ENCODE peak calls at places on chromosome 6, in eight cellular contexts. U is RWPE1; X is stimulated activated CD4-positive, alpha-beta T cell treated with anti-CD3 and anti-CD28 coated beads, Interleukin-1b, Interleukin-23, amount 100 ng/mL, for 48 hours; V is EL; H is AG08396; O is brain microvascular endothelial cell; R is epithelial cell of esophagus; E is Caco-2. Q is an unnamed sample.

GRCh38 chr6:393391-394221 is 2.1 kb downstream of the IRF4 start:
- DNase-seq in R (no peak), O (no peak), E (no peak), U (no peak), H (no peak), V (no peak), X (peak; percentile 25), Q (no peak)

GRCh38 chr6:141451508-141452353 is 681.0 kb upstream of the GJE1 start:
- DNase-seq in X (no peak), E (no peak), U (peak; percentile 36), O (peak; percentile 38), V (peak; percentile 92), H (peak; percentile 29), R (peak; percentile 41), Q (peak; percentile 21)

GRCh38 chr6:144870796-144871195 is 585.7 kb downstream of the UTRN start:
- DNase-seq in V (no peak), U (no peak), E (no peak), O (no peak), X (no peak), R (no peak), H (no peak), Q (no peak)

GRCh38 chr6:13814938-13815575 is 700 bp upstream of the MCUR1 start:
- DNase-seq in H (no peak), X (no peak), E (no peak), R (no peak), V (no peak), O (no peak), U (no peak), Q (no peak)

GRCh38 chr6:119333707-119334295 is 15.8 kb downstream of the MAN1A1 start:
- DNase-seq in V (peak; percentile 3), O (no peak), U (peak; percentile 60), R (peak; percentile 59), X (no peak), H (no peak), E (no peak), Q (no peak)

GRCh38 chr6:9412951-9413559 is 977.7 kb upstream of the SLC35B3 start:
- DNase-seq in X (no peak), H (peak; percentile 21), U (peak; percentile 14), V (peak; percentile 39), O (no peak), E (peak; percentile 56), R (peak; percentile 60), Q (no peak)

GRCh38 chr6:126812651-126813050 is 305.8 kb upstream of the RSPO3 start:
- DNase-seq in H (no peak), O (no peak), U (no peak), R (no peak), V (no peak), E (no peak), X (no peak), Q (no peak)

GRCh38 chr6:56247654-56248122 is 308 bp upstream of the COL21A1 start:
- DNase-seq in O (no peak), U (no peak), E (no peak), X (no peak), R (no peak), V (no peak), H (no peak), Q (no peak)

GRCh38 chr6:156189195-156189594 is 588.0 kb upstream of the ARID1B start:
- DNase-seq in E (no peak), U (no peak), X (no peak), R (no peak), V (no peak), O (no peak), H (no peak), Q (no peak)

GRCh38 chr6:73362869-73363536 is 545 bp downstream of the KHDC3L start:
- DNase-seq in H (no peak), X (no peak), U (no peak), R (no peak), V (no peak), E (no peak), O (no peak), Q (no peak)

GRCh38 chr6:6798430-6798829 is 209.9 kb downstream of the LY86 start:
- DNase-seq in H (no peak), E (no peak), V (no peak), U (no peak), O (no peak), R (no peak), X (peak; percentile 46), Q (no peak)

GRCh38 chr6:156256161-156256560 is 521.0 kb upstream of the ARID1B start:
- DNase-seq in V (no peak), O (no peak), R (no peak), U (no peak), X (no peak), E (no peak), H (no peak), Q (no peak)